ENCODE peak calls at places on chromosomes 16 and 17, in five cellular contexts. One of them, this sample, is unnamed.

GRCh38 chr16:88196471-88197400 is 186.0 kb upstream of the ZNF469 start:
- DNase-seq in cardiac muscle cell: no peak
- DNase-seq in astrocyte: no peak
- DNase-seq in psoas muscle: no peak
- DNase-seq in suprapubic skin: no peak
- DNase-seq in this sample: no peak

GRCh38 chr17:40452074-40452787 is 9.0 kb downstream of the IGFBP4 start:
- DNase-seq in cardiac muscle cell: no peak
- DNase-seq in astrocyte: peak
- DNase-seq in psoas muscle: peak
- DNase-seq in suprapubic skin: no peak
- DNase-seq in this sample: peak

GRCh38 chr16:67718668-67719047 is 458 bp downstream of the GFOD2 start:
- DNase-seq in cardiac muscle cell: no peak
- DNase-seq in astrocyte: no peak
- DNase-seq in psoas muscle: no peak
- DNase-seq in suprapubic skin: no peak
- DNase-seq in this sample: no peak

GRCh38 chr17:61581611-61582349 is 9.2 kb downstream of the NACA2 start:
- DNase-seq in cardiac muscle cell: no peak
- DNase-seq in astrocyte: no peak
- DNase-seq in psoas muscle: no peak
- DNase-seq in suprapubic skin: no peak
- DNase-seq in this sample: no peak

GRCh38 chr17:62965149-62965648 is 836 bp upstream of the TANC2 start:
- DNase-seq in cardiac muscle cell: peak
- DNase-seq in astrocyte: peak
- DNase-seq in psoas muscle: no peak
- DNase-seq in suprapubic skin: no peak
- DNase-seq in this sample: no peak

GRCh38 chr17:65198653-65199382 is 61.6 kb downstream of the RGS9 start:
- DNase-seq in cardiac muscle cell: peak
- DNase-seq in astrocyte: peak
- DNase-seq in psoas muscle: no peak
- DNase-seq in suprapubic skin: no peak
- DNase-seq in this sample: no peak

GRCh38 chr16:72937360-72937759 is 110.6 kb downstream of the ZFHX3 start:
- DNase-seq in cardiac muscle cell: no peak
- DNase-seq in astrocyte: no peak
- DNase-seq in psoas muscle: no peak
- DNase-seq in suprapubic skin: peak
- DNase-seq in this sample: no peak

GRCh38 chr16:67666538-67667433 is at the start of the genes C16orf86 and ENKD1:
- DNase-seq in cardiac muscle cell: peak
- DNase-seq in astrocyte: peak
- DNase-seq in psoas muscle: peak
- DNase-seq in suprapubic skin: peak
- DNase-seq in this sample: peak

GRCh38 chr16:72787519-72788268 is 260.2 kb downstream of the ZFHX3 start:
- DNase-seq in cardiac muscle cell: peak
- DNase-seq in astrocyte: peak
- DNase-seq in psoas muscle: peak
- DNase-seq in suprapubic skin: peak
- DNase-seq in this sample: peak

GRCh38 chr16:10812352-10813122 is 6.1 kb downstream of the TVP23A start:
- DNase-seq in cardiac muscle cell: no peak
- DNase-seq in astrocyte: no peak
- DNase-seq in psoas muscle: no peak
- DNase-seq in suprapubic skin: no peak
- DNase-seq in this sample: no peak

GRCh38 chr16:54286330-54287017 is at the start of gene IRX3:
- DNase-seq in cardiac muscle cell: peak
- DNase-seq in astrocyte: peak
- DNase-seq in psoas muscle: peak
- DNase-seq in suprapubic skin: peak
- DNase-seq in this sample: peak

GRCh38 chr16:1379054-1379862 is 27.5 kb downstream of the GNPTG start:
- DNase-seq in cardiac muscle cell: peak
- DNase-seq in astrocyte: peak
- DNase-seq in psoas muscle: peak
- DNase-seq in suprapubic skin: peak
- DNase-seq in this sample: peak

GRCh38 chr17:65254166-65254565 is 117.0 kb downstream of the RGS9 start:
- DNase-seq in cardiac muscle cell: peak
- DNase-seq in astrocyte: no peak
- DNase-seq in psoas muscle: no peak
- DNase-seq in suprapubic skin: no peak
- DNase-seq in this sample: no peak

GRCh38 chr16:48182979-48183537 is 27.3 kb upstream of the ABCC12 start:
- DNase-seq in cardiac muscle cell: no peak
- DNase-seq in astrocyte: no peak
- DNase-seq in psoas muscle: no peak
- DNase-seq in suprapubic skin: no peak
- DNase-seq in this sample: no peak

GRCh38 chr17:43917348-43918025 is 10.2 kb upstream of the MPP2 start:
- DNase-seq in cardiac muscle cell: peak
- DNase-seq in astrocyte: no peak
- DNase-seq in psoas muscle: peak
- DNase-seq in suprapubic skin: no peak
- DNase-seq in this sample: peak

GRCh38 chr16:27248036-27248435 is 20.5 kb downstream of the NSMCE1 start:
- DNase-seq in cardiac muscle cell: no peak
- DNase-seq in astrocyte: no peak
- DNase-seq in psoas muscle: no peak
- DNase-seq in suprapubic skin: no peak
- DNase-seq in this sample: no peak

DNA sequence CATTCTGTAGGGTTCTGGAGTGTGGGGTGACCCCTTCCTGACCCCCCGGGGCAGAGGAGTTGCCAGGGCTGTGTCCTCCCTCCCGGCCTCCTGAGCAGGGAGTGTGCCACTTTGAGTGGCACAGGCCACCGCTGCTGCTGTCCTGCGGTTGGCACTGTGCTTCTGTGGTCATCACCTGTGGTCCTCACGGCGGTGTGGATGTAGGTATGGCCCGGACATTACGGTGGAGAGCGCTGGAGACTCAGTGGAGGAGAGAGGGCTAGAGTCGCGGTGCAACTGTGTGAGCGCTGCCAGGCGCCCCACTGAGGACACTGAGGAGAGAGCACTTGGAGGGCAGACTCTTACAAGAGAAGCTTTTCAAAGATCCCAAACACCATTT is 39.1 kb downstream of the PGS1 start:
- DNase-seq in cardiac muscle cell: no peak
- DNase-seq in astrocyte: no peak
- DNase-seq in psoas muscle: peak
- DNase-seq in suprapubic skin: no peak
- DNase-seq in this sample: no peak
- H3K27ac ChIP-seq in cardiac muscle cell: peak
- H3K27ac ChIP-seq in astrocyte: no peak
- H3K27ac ChIP-seq in psoas muscle: peak
- H3K27ac ChIP-seq in suprapubic skin: peak
- H3K27ac ChIP-seq in this sample: no peak

GRCh38 chr17:79246226-79246794 is 171.7 kb downstream of the ENGASE start:
- DNase-seq in cardiac muscle cell: peak
- DNase-seq in astrocyte: no peak
- DNase-seq in psoas muscle: no peak
- DNase-seq in suprapubic skin: no peak
- DNase-seq in this sample: no peak
- TF ChIP-seq CTCF in cardiac muscle cell: no peak
- TF ChIP-seq CTCF in astrocyte: no peak
- TF ChIP-seq CTCF in psoas muscle: no peak
- TF ChIP-seq CTCF in suprapubic skin: no peak
- TF ChIP-seq CTCF in this sample: no peak

GRCh38 chr16:17159616-17160015 is 311.1 kb downstream of the XYLT1 start:
- DNase-seq in cardiac muscle cell: peak
- DNase-seq in astrocyte: no peak
- DNase-seq in psoas muscle: no peak
- DNase-seq in suprapubic skin: no peak
- DNase-seq in this sample: no peak
- H3K4me3 ChIP-seq in cardiac muscle cell: no peak
- H3K4me3 ChIP-seq in astrocyte: no peak
- H3K4me3 ChIP-seq in psoas muscle: no peak
- H3K4me3 ChIP-seq in suprapubic skin: no peak
- H3K4me3 ChIP-seq in this sample: no peak

GRCh38 chr16:3610698-3611144 is 685 bp downstream of the SLX4 start:
- DNase-seq in cardiac muscle cell: peak
- DNase-seq in astrocyte: no peak
- DNase-seq in psoas muscle: no peak
- DNase-seq in suprapubic skin: no peak
- DNase-seq in this sample: no peak

GRCh38 chr16:3609895-3610697 is 1.3 kb downstream of the SLX4 start:
- DNase-seq in cardiac muscle cell: no peak
- DNase-seq in astrocyte: no peak
- DNase-seq in psoas muscle: no peak
- DNase-seq in suprapubic skin: no peak
- DNase-seq in this sample: no peak

GRCh38 chr16:3611145-3611977 is at the start of gene SLX4:
- DNase-seq in cardiac muscle cell: peak
- DNase-seq in astrocyte: peak
- DNase-seq in psoas muscle: peak
- DNase-seq in suprapubic skin: peak
- DNase-seq in this sample: peak

GRCh38 chr16:3608069-3608468 is 3.3 kb downstream of the SLX4 start:
- DNase-seq in cardiac muscle cell: no peak
- DNase-seq in astrocyte: no peak
- DNase-seq in psoas muscle: no peak
- DNase-seq in suprapubic skin: no peak
- DNase-seq in this sample: no peak

GRCh38 chr16:3612510-3613466 is 1.4 kb upstream of the SLX4 start:
- DNase-seq in cardiac muscle cell: no peak
- DNase-seq in astrocyte: no peak
- DNase-seq in psoas muscle: no peak
- DNase-seq in suprapubic skin: no peak
- DNase-seq in this sample: no peak
- H3K27ac ChIP-seq in cardiac muscle cell: no peak
- H3K27ac ChIP-seq in astrocyte: no peak
- H3K27ac ChIP-seq in psoas muscle: no peak
- H3K27ac ChIP-seq in suprapubic skin: no peak
- H3K27ac ChIP-seq in this sample: no peak

GRCh38 chr16:12340151-12340733 is 363.7 kb downstream of the SNX29 start:
- DNase-seq in cardiac muscle cell: peak
- DNase-seq in astrocyte: peak
- DNase-seq in psoas muscle: no peak
- DNase-seq in suprapubic skin: no peak
- DNase-seq in this sample: peak
- TF ChIP-seq CTCF in cardiac muscle cell: peak
- TF ChIP-seq CTCF in astrocyte: peak
- TF ChIP-seq CTCF in psoas muscle: peak
- TF ChIP-seq CTCF in suprapubic skin: no peak
- TF ChIP-seq CTCF in this sample: peak

GRCh38 chr17:16002708-16003265 is 3.2 kb downstream of the TTC19 start:
- DNase-seq in cardiac muscle cell: no peak
- DNase-seq in astrocyte: no peak
- DNase-seq in psoas muscle: no peak
- DNase-seq in suprapubic skin: no peak
- DNase-seq in this sample: no peak

GRCh38 chr17:15999141-15999973 is at the start of the genes TTC19 and ZSWIM7:
- DNase-seq in cardiac muscle cell: peak
- DNase-seq in astrocyte: peak
- DNase-seq in psoas muscle: peak
- DNase-seq in suprapubic skin: peak
- DNase-seq in this sample: peak

GRCh38 chr17:15999974-16000827 is 577 bp downstream of the TTC19 start:
- DNase-seq in cardiac muscle cell: peak
- DNase-seq in astrocyte: peak
- DNase-seq in psoas muscle: no peak
- DNase-seq in suprapubic skin: peak
- DNase-seq in this sample: peak

GRCh38 chr17:16003841-16004240 is 4.2 kb downstream of the TTC19 start:
- DNase-seq in cardiac muscle cell: no peak
- DNase-seq in astrocyte: no peak
- DNase-seq in psoas muscle: no peak
- DNase-seq in suprapubic skin: no peak
- DNase-seq in this sample: no peak

GRCh38 chr17:16001498-16001897 is 1.9 kb downstream of the TTC19 start:
- DNase-seq in cardiac muscle cell: no peak
- DNase-seq in astrocyte: no peak
- DNase-seq in psoas muscle: no peak
- DNase-seq in suprapubic skin: no peak
- DNase-seq in this sample: no peak
- H3K4me3 ChIP-seq in cardiac muscle cell: no peak
- H3K4me3 ChIP-seq in astrocyte: peak
- H3K4me3 ChIP-seq in psoas muscle: peak
- H3K4me3 ChIP-seq in suprapubic skin: no peak
- H3K4me3 ChIP-seq in this sample: no peak

DNA sequence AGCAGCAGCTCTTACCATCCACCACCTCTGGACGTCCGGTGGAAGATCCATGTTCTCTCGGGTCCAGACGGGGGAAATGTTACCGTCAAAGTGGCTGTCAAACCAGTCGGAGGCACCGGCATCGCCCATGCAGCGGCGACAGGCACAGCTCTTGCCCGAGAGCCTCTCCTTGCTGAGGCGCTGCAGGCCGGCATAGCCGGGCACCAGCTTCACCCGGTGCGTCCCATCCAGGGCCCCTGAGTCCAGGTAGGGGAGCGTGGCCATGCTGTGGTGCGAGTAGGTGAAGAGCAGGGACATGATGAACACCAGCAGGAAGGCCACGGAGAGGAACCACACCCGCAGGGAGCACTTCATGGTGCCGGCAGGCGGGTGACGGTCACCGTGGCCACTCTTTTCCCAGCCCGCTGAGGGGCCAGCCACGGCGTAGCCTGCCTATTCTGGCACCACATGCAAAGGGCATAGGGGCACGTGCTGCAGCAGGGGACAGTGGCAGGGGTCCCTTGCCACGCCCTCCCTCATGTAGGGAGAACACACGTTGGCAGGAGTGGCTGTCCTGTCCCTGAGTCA is 40.6 kb downstream of the ST3GAL2 start:
- DNase-seq in cardiac muscle cell: no peak
- DNase-seq in astrocyte: no peak
- DNase-seq in psoas muscle: no peak
- DNase-seq in suprapubic skin: no peak
- DNase-seq in this sample: no peak
- H3K27ac ChIP-seq in cardiac muscle cell: peak
- H3K27ac ChIP-seq in astrocyte: no peak
- H3K27ac ChIP-seq in psoas muscle: no peak
- H3K27ac ChIP-seq in suprapubic skin: no peak
- H3K27ac ChIP-seq in this sample: no peak

This sample was measured in brain microvascular endothelial cell.